ENCODE peak calls at places on chromosomes 7 and 10, in five cellular contexts. N, G, D, Z and M are unnamed samples.

GRCh38 chr7:18019562-18019961 is 8.1 kb downstream of the PRPS1L1 start:
- DNase-seq in G (no peak), N (peak), Z (no peak), D (peak), M (no peak)

GRCh38 chr10:17865351-17865750 is 56.2 kb downstream of the MRC1 start:
- DNase-seq in N (no peak), Z (no peak), D (no peak), G (no peak), M (no peak)

GRCh38 chr10:88477343-88478085 is 105.6 kb downstream of the RNLS start:
- DNase-seq in G (no peak), Z (no peak), N (peak), D (no peak), M (no peak)

GRCh38 chr7:82755705-82756551 is 312.4 kb upstream of the CACNA2D1 start:
- DNase-seq in N (peak), G (no peak), D (no peak), Z (no peak), M (no peak)

GRCh38 chr7:23230586-23231195 is 15.9 kb upstream of the GPNMB start:
- DNase-seq in G (no peak), Z (no peak), D (no peak), N (no peak), M (no peak)

GRCh38 chr10:104317195-104318095 is 20.8 kb downstream of the ITPRIP start:
- DNase-seq in Z (no peak), G (no peak), N (peak), D (no peak), M (no peak)

GRCh38 chr7:52285689-52286088 is 749.7 kb upstream of the POM121L12 start:
- DNase-seq in G (no peak), N (no peak), D (no peak), Z (no peak), M (no peak)

GRCh38 chr10:50576245-50576815 is 47.4 kb downstream of the SGMS1 start:
- DNase-seq in D (no peak), Z (no peak), N (no peak), G (no peak), M (no peak)

GRCh38 chr10:28001353-28001752 is 2.5 kb upstream of the ODAD2 start:
- DNase-seq in N (no peak), Z (no peak), D (no peak), G (no peak), M (no peak)

GRCh38 chr7:79452495-79453265 is 787 bp downstream of the MAGI2 start:
- DNase-seq in G (peak), Z (peak), D (peak), N (no peak), M (no peak)

GRCh38 chr10:17147884-17148494 is 18.4 kb upstream of the CUBN start:
- DNase-seq in D (no peak), N (no peak), Z (peak), G (peak), M (no peak)

GRCh38 chr7:95095259-95096122 is 188.1 kb downstream of the PPP1R9A start:
- DNase-seq in Z (no peak), G (no peak), N (no peak), D (no peak), M (no peak)

GRCh38 chr7:116339564-116339963 is 129.2 kb downstream of the TES start:
- DNase-seq in D (no peak), N (no peak), Z (peak), G (no peak), M (peak)

GRCh38 chr7:91876391-91877133 is 3.9 kb downstream of the MTERF1 start:
- DNase-seq in G (no peak), Z (no peak), N (peak), D (peak), M (no peak)

GRCh38 chr7:23332881-23333612 is 33.9 kb downstream of the MALSU1 start:
- DNase-seq in N (no peak), D (peak), G (no peak), Z (no peak), M (peak)

GRCh38 chr7:27176343-27176731 is 2.2 kb upstream of the HOXA10 start:
- DNase-seq in Z (no peak), N (no peak), G (no peak), D (no peak), M (no peak)

GRCh38 chr7:157622000-157622399 is 285.2 kb downstream of the DNAJB6 start:
- DNase-seq in N (no peak), D (no peak), Z (no peak), G (no peak), M (no peak)
- H3K4me3 ChIP-seq in N (no peak), D (no peak), Z (no peak), G (no peak), M (no peak)

GRCh38 chr10:60200682-60201053 is 189.0 kb downstream of the ANK3 start:
- DNase-seq in Z (no peak), D (no peak), N (no peak), G (no peak), M (no peak)

GRCh38 chr10:60194421-60194820 is 195.3 kb downstream of the ANK3 start:
- DNase-seq in G (no peak), D (no peak), Z (no peak), N (no peak), M (no peak)

GRCh38 chr10:60192986-60193385 is 196.7 kb downstream of the ANK3 start:
- DNase-seq in Z (no peak), N (no peak), D (no peak), G (no peak), M (no peak)

GRCh38 chr10:60200012-60200681 is 189.5 kb downstream of the ANK3 start:
- DNase-seq in D (no peak), G (no peak), Z (no peak), N (no peak), M (no peak)

DNA sequence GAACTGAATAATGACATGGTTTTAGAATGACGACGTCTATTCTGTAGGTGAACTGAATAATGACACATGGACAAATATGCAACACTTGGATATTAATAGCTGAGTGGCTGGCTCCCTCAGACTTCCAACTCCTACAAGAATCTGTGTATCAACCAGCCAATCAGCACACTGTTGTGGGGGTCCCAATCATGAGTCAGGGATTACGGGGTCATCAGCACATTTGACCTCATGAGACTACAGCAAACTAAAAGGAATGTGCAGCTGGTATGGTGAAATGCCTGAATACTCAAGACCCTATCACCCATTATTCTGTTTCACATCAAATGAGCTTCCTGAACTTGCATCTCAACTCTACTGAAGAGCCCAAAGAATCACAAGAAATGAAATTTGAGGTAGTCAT is 192.5 kb downstream of the ANK3 start:
- DNase-seq in G (no peak), Z (no peak), D (no peak), N (no peak), M (no peak)
- H3K4me3 ChIP-seq in G (no peak), Z (no peak), D (no peak), N (no peak), M (no peak)

DNA sequence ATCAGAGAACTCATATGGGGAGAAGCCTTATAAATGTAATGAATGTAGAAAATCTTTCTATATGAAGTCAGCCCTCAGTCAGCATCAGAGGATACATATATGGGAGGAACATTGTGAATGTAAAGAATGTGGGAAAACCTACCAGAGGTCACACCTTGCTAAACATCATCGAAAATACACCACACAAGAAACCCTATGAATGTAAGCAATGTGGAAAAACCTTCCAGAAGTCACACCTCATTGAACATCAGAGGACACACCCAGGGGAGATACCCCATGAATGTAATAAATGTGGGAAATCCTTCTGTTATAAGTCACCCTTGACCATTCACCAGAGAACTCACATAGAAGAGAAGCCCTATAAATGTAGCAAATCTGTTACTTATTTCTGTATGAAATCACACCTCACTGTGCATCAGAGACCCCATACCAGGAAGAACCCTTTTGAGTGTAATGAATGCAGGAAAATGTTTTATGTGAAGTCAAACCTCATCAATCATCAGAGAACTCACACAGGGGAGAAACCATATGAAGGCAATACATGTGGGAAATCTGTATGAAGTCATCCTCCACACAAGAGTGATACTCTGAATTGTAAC is 30.8 kb downstream of the ZNF12 start:
- DNase-seq in G (no peak), D (no peak), N (no peak), Z (no peak), M (no peak)
- H3K4me3 ChIP-seq in G (no peak), D (no peak), N (no peak), Z (no peak), M (no peak)

DNA sequence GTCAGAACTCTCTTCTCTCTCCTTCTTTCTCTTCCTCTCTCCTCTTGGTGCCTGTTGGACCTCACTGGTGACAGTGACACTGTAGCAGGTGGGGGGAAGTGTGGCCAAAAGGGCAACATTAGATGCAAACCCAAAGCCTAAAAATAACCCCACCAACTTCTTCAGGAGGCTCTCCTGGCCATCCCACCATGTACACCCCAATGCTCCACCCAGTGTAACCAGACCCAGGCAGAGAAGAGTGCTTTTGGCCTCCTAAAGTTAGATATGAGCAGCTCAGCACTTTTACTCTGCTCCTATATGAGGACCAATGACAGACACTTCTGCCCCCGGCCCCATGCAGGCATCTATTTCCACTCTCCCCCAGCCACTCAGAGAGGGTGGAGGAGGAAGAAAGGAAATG is 5.5 kb downstream of the MYOZ1 start:
- DNase-seq in D (no peak), G (no peak), Z (no peak), N (no peak), M (no peak)
- H3K4me3 ChIP-seq in D (no peak), G (no peak), Z (no peak), N (no peak), M (no peak)

GRCh38 chr10:75207079-75207867 is 3.3 kb upstream of the VDAC2 start:
- DNase-seq in G (no peak), D (no peak), N (no peak), Z (no peak), M (no peak)
- H3K4me3 ChIP-seq in G (no peak), D (no peak), N (no peak), Z (no peak), M (no peak)